ENCODE peak calls at places on chromosome 15, in seven cellular contexts. Q is OCI-LY7; M is astrocyte of the hippocampus; X is stimulated activated CD4-positive, alpha-beta T cell treated with anti-CD3 and anti-CD28 coated beads, TNF-alpha, amount 100 ng/mL, for 24 hours; O is NCI-H446 treated with DMSO at 0.1 percent for 48 hours; C is activated T-cell treated with anti-CD3 and anti-CD28 coated beads for 1 hour; A is GM20000. Z is an unnamed sample.

GRCh38 chr15:45134682-45135604 is 5.1 kb downstream of the DUOX1 start:
- DNase-seq in Q (no peak), M (no peak), X (no peak), O (no peak), C (no peak), A (no peak), Z (no peak)

GRCh38 chr15:38130739-38131498 is 121.7 kb upstream of the SPRED1 start:
- DNase-seq in Q (peak; percentile 20), M (peak; percentile 84), X (no peak), O (no peak), C (no peak), A (peak; percentile 39), Z (no peak)

GRCh38 chr15:41115088-41115651 is 910 bp downstream of the INO80 start:
- DNase-seq in Q (no peak), M (peak; percentile 62), X (no peak), O (no peak), C (no peak), A (peak; percentile 77), Z (no peak)

GRCh38 chr15:68199340-68199739 is 5.8 kb downstream of the CALML4 start:
- DNase-seq in Q (no peak), M (no peak), X (no peak), O (no peak), C (no peak), A (no peak), Z (no peak)

GRCh38 chr15:42087926-42088800 is 6.2 kb downstream of the PLA2G4D start:
- DNase-seq in Q (no peak), M (no peak), X (no peak), O (no peak), C (no peak), A (no peak), Z (no peak)

GRCh38 chr15:61038387-61038786 is 190.7 kb downstream of the RORA start:
- DNase-seq in Q (no peak), M (peak; percentile 9), X (no peak), O (no peak), C (no peak), A (no peak), Z (no peak)

GRCh38 chr15:22980189-22981136 is at the start of gene CYFIP1:
- DNase-seq in Q (no peak), M (peak; percentile 96), X (no peak), O (peak; percentile 25), C (no peak), A (peak; percentile 93), Z (no peak)

GRCh38 chr15:85611361-85611760 is 183.4 kb downstream of the KLHL25 start:
- DNase-seq in Q (no peak), M (no peak), X (no peak), O (no peak), C (no peak), A (no peak), Z (no peak)

GRCh38 chr15:45993072-45993471 is 358.2 kb downstream of the SQOR start:
- DNase-seq in Q (no peak), M (no peak), X (no peak), O (no peak), C (no peak), A (no peak), Z (no peak)

GRCh38 chr15:57881361-57881760 is 174.8 kb downstream of the POLR2M start:
- DNase-seq in Q (no peak), M (peak; percentile 24), X (no peak), O (no peak), C (no peak), A (no peak), Z (no peak)

GRCh38 chr15:59561547-59561946 is 50.0 kb upstream of the GCNT3 start:
- DNase-seq in Q (no peak), M (no peak), X (no peak), O (no peak), C (no peak), A (no peak), Z (no peak)

GRCh38 chr15:28019594-28020320 is 79.4 kb downstream of the OCA2 start:
- DNase-seq in Q (no peak), M (no peak), X (no peak), O (no peak), C (no peak), A (no peak), Z (no peak)

GRCh38 chr15:69826818-69827174 is 270.9 kb downstream of the TLE3 start:
- DNase-seq in Q (no peak), M (peak; percentile 45), X (no peak), O (no peak), C (no peak), A (no peak), Z (no peak)

GRCh38 chr15:75076277-75076676 is 52.9 kb downstream of the PPCDC start:
- DNase-seq in Q (peak; percentile 28), M (no peak), X (no peak), O (no peak), C (no peak), A (no peak), Z (no peak)

Z was measured in activated CD4-positive, alpha-beta T cell treated with anti-CD3 and anti-CD28 coated beads for 24 hours.